ENCODE peak calls at places on chromosome X, in nine cellular contexts. I, Y, A, G, B, H, F, R and V are unnamed samples.

GRCh38 chrX:40040686-40041461 is 56.9 kb downstream of the BCOR start:
- DNase-seq in F (no peak), I (peak), H (no peak), A (no peak), G (no peak), R (no peak), Y (no peak), B (no peak), V (no peak)

GRCh38 chrX:19156223-19156622 is 34.0 kb upstream of the ADGRG2 start:
- DNase-seq in R (peak), B (no peak), A (peak), Y (no peak), F (no peak), G (no peak), I (peak), H (no peak), V (no peak)

GRCh38 chrX:108036298-108036973 is 8.4 kb upstream of the VSIG1 start:
- DNase-seq in H (peak), I (peak), B (peak), Y (no peak), R (no peak), F (no peak), A (no peak), G (no peak), V (no peak)

GRCh38 chrX:137823257-137823656 is 257.3 kb downstream of the ZIC3 start:
- DNase-seq in H (no peak), I (no peak), B (no peak), R (no peak), F (no peak), A (no peak), Y (no peak), G (no peak), V (no peak)

GRCh38 chrX:154419688-154420401 is 8.5 kb downstream of the TAFAZZIN start:
- DNase-seq in B (no peak), I (no peak), F (no peak), G (no peak), H (no peak), A (no peak), Y (peak), R (no peak), V (no peak)

GRCh38 chrX:40521868-40522450 is 58.8 kb upstream of the ATP6AP2 start:
- DNase-seq in F (no peak), G (no peak), R (no peak), I (no peak), B (no peak), H (no peak), Y (peak), A (no peak), V (no peak)

GRCh38 chrX:43165343-43165920 is 387.5 kb upstream of the PPP1R2C start:
- DNase-seq in F (no peak), I (no peak), A (no peak), G (peak), Y (no peak), B (no peak), H (no peak), R (no peak), V (no peak)

GRCh38 chrX:154369453-154370299 is 4.8 kb downstream of the FLNA start:
- DNase-seq in A (peak), F (peak), R (peak), G (peak), Y (peak), B (peak), H (peak), I (peak), V (peak)

GRCh38 chrX:149493567-149494562 is 11.2 kb downstream of the IDS start:
- DNase-seq in H (no peak), G (no peak), B (no peak), R (no peak), Y (peak), A (no peak), F (no peak), I (peak), V (peak)

GRCh38 chrX:22164770-22165388 is 107.8 kb upstream of the CBLL2 start:
- DNase-seq in F (no peak), I (no peak), H (no peak), A (no peak), R (no peak), G (no peak), Y (no peak), B (peak), V (no peak)

GRCh38 chrX:123475068-123475724 is 257.7 kb downstream of the THOC2 start:
- DNase-seq in H (no peak), B (no peak), G (no peak), R (no peak), I (peak), Y (no peak), F (no peak), A (no peak), V (no peak)

GRCh38 chrX:10360121-10360520 is 203.3 kb downstream of the CLCN4 start:
- DNase-seq in B (no peak), H (no peak), A (no peak), Y (peak), I (no peak), R (no peak), F (peak), G (no peak), V (no peak)

GRCh38 chrX:135973025-135973547 is 702 bp downstream of the MMGT1 start:
- DNase-seq in A (no peak), R (no peak), Y (no peak), I (no peak), G (no peak), H (no peak), F (peak), B (no peak), V (no peak)

GRCh38 chrX:16138108-16138427 is 14.7 kb downstream of the GRPR start:
- DNase-seq in H (peak), G (no peak), A (no peak), R (no peak), Y (no peak), B (no peak), F (no peak), I (peak), V (no peak)

GRCh38 chrX:137041329-137041728 is 7.5 kb upstream of the GPR101 start:
- DNase-seq in H (no peak), Y (no peak), F (no peak), I (no peak), G (no peak), R (no peak), A (no peak), B (no peak), V (no peak)

GRCh38 chrX:784829-785228 is 154.2 kb downstream of the SHOX start:
- DNase-seq in H (no peak), B (no peak), F (no peak), I (no peak), Y (no peak), A (no peak), R (no peak), G (no peak), V (no peak)

GRCh38 chrX:78708171-78708570 is 39.3 kb upstream of the LPAR4 start:
- DNase-seq in R (peak), I (peak), Y (no peak), G (no peak), F (no peak), H (peak), A (peak), B (no peak), V (no peak)

GRCh38 chrX:15854080-15854655 is 445 bp downstream of the AP1S2 start:
- DNase-seq in I (peak), G (peak), R (peak), A (peak), B (peak), Y (peak), F (no peak), H (peak), V (peak)

GRCh38 chrX:47751670-47752069 is 85.0 kb upstream of the ZNF81 start:
- DNase-seq in F (no peak), B (peak), G (peak), R (no peak), Y (peak), H (no peak), A (peak), I (peak), V (no peak)

GRCh38 chrX:8873102-8873501 is 71.9 kb upstream of the FAM9A start:
- DNase-seq in I (no peak), F (no peak), H (no peak), B (no peak), Y (no peak), G (no peak), R (no peak), A (no peak), V (no peak)

GRCh38 chrX:10038585-10038984 is 71.4 kb downstream of the CLDN34 start:
- DNase-seq in G (no peak), A (no peak), F (no peak), B (no peak), Y (no peak), H (peak), R (no peak), I (no peak), V (no peak)

GRCh38 chrX:70720721-70721120 is 187.8 kb downstream of the TEX11 start:
- DNase-seq in G (no peak), I (no peak), H (no peak), F (no peak), B (no peak), R (no peak), Y (no peak), A (no peak), V (no peak)

GRCh38 chrX:110678591-110678990 is 117.0 kb downstream of the CHRDL1 start:
- DNase-seq in I (peak), Y (no peak), B (no peak), H (no peak), A (no peak), G (no peak), F (no peak), R (no peak), V (no peak)

GRCh38 chrX:39645059-39645895 is 452.5 kb downstream of the BCOR start:
- DNase-seq in G (peak), H (no peak), A (no peak), I (peak), Y (peak), B (no peak), R (no peak), F (peak), V (peak)

GRCh38 chrX:23811135-23811781 is 28.3 kb downstream of the SAT1 start:
- DNase-seq in G (no peak), B (no peak), Y (no peak), R (no peak), A (no peak), F (no peak), H (no peak), I (no peak), V (no peak)

GRCh38 chrX:44874481-44875184 is 1.6 kb downstream of the KDM6A start:
- DNase-seq in R (no peak), I (peak), H (no peak), B (no peak), A (peak), Y (no peak), G (peak), F (peak), V (no peak)

GRCh38 chrX:2767631-2768455 is 16.0 kb downstream of the XG start:
- DNase-seq in I (peak), B (no peak), Y (peak), G (no peak), F (peak), H (peak), A (peak), R (peak), V (peak)

GRCh38 chrX:136318895-136319597 is 18.3 kb downstream of the ADGRG4 start:
- DNase-seq in F (no peak), H (no peak), A (no peak), I (no peak), R (no peak), G (no peak), B (no peak), Y (no peak), V (no peak)

GRCh38 chrX:104833401-104833800 is 267.4 kb downstream of the IL1RAPL2 start:
- DNase-seq in F (peak), A (no peak), Y (no peak), I (no peak), H (no peak), R (no peak), G (no peak), B (no peak), V (no peak)

GRCh38 chrX:135434258-135435138 is 12.8 kb downstream of the SMIM10L2A start:
- DNase-seq in Y (no peak), G (no peak), A (no peak), B (no peak), R (no peak), F (no peak), H (no peak), I (no peak), V (no peak)

GRCh38 chrX:76148011-76148665 is 24.7 kb upstream of the PBDC1 start:
- DNase-seq in F (no peak), B (no peak), A (no peak), H (peak), G (no peak), Y (no peak), R (no peak), I (peak), V (no peak)

GRCh38 chrX:51837926-51838325 is 55.5 kb upstream of the MAGED1 start:
- DNase-seq in F (peak), I (no peak), A (no peak), B (no peak), Y (peak), H (no peak), G (no peak), R (no peak), V (no peak)

GRCh38 chrX:19897087-19897486 is 9.7 kb upstream of the SH3KBP1 start:
- DNase-seq in G (no peak), B (no peak), A (no peak), Y (no peak), H (no peak), R (no peak), I (no peak), F (no peak), V (no peak)

GRCh38 chrX:56764153-56764974 is 35.3 kb downstream of the NBDY start:
- DNase-seq in Y (peak), G (peak), R (peak), A (peak), B (peak), F (peak), H (peak), I (peak), V (no peak)

GRCh38 chrX:39508300-39508692 is 589.5 kb downstream of the BCOR start:
- DNase-seq in I (no peak), G (no peak), R (no peak), H (no peak), A (no peak), B (no peak), F (no peak), Y (no peak), V (no peak)

GRCh38 chrX:49071877-49072711 is 1.7 kb downstream of the PRAF2 start:
- DNase-seq in R (no peak), A (peak), F (peak), G (no peak), I (peak), H (no peak), B (no peak), Y (peak), V (peak)

GRCh38 chrX:148577711-148578110 is 77.3 kb downstream of the AFF2 start:
- DNase-seq in B (no peak), F (no peak), R (no peak), Y (no peak), A (no peak), I (no peak), G (no peak), H (no peak), V (no peak)

GRCh38 chrX:123607270-123607669 is 125.6 kb downstream of the THOC2 start:
- DNase-seq in A (no peak), F (no peak), G (no peak), R (no peak), I (no peak), Y (no peak), H (no peak), B (no peak), V (no peak)

GRCh38 chrX:12971282-12972003 is 3.5 kb upstream of the TMSB4X start:
- DNase-seq in R (no peak), A (no peak), G (no peak), Y (peak), I (no peak), F (no peak), H (no peak), B (no peak), V (no peak)